ENCODE peak calls at places on chromosomes 1 and 21, in four cellular contexts. L is K562, P is HepG2, G is GM12878. V is an unnamed sample.
A peak's percentile ranks its signal among the peaks of the same experiment; 100 is the strongest.

GRCh38 chr1:3795453-3796214 is 664 bp downstream of the LRRC47 start:
- DNase-seq in L (peak; percentile 52), P (peak; percentile 18), G (no peak), V (no peak)

GRCh38 chr1:91546876-91547275 is 46.2 kb downstream of the CDC7 start:
- DNase-seq in L (no peak), P (no peak), G (no peak), V (peak; percentile 27)

GRCh38 chr1:24914226-24915069 is 15.6 kb downstream of the RUNX3 start:
- DNase-seq in L (no peak), P (peak; percentile 53), G (no peak), V (no peak)

GRCh38 chr1:81804320-81804719 is 3.6 kb downstream of the ADGRL2 start:
- DNase-seq in L (no peak), P (no peak), G (no peak), V (no peak)

GRCh38 chr1:237717121-237717520 is 173.6 kb downstream of the ZP4 start:
- DNase-seq in L (no peak), P (no peak), G (no peak), V (no peak)

GRCh38 chr1:172671591-172671990 is 12.7 kb downstream of the FASLG start:
- DNase-seq in L (no peak), P (no peak), G (no peak), V (no peak)

GRCh38 chr1:39885516-39885915 is 2.2 kb upstream of the TRIT1 start:
- DNase-seq in L (no peak), P (no peak), G (no peak), V (no peak)

GRCh38 chr1:93448292-93448982 is 519 bp downstream of the FNBP1L start:
- DNase-seq in L (peak; percentile 62), P (peak; percentile 26), G (no peak), V (no peak)

GRCh38 chr1:30714536-30715090 is 8.8 kb downstream of the MATN1 start:
- DNase-seq in L (no peak), P (no peak), G (no peak), V (no peak)

GRCh38 chr1:10790155-10790707 is 6.2 kb downstream of the CASZ1 start:
- DNase-seq in L (no peak), P (no peak), G (no peak), V (no peak)

GRCh38 chr1:206921772-206922265 is at the start of gene FCMR:
- DNase-seq in L (no peak), P (peak; percentile 20), G (peak; percentile 86), V (no peak)

GRCh38 chr21:18545908-18546307 is 142.3 kb upstream of the TMPRSS15 start:
- DNase-seq in L (no peak), P (no peak), G (no peak), V (no peak)

GRCh38 chr1:11198851-11199628 is 9.9 kb downstream of the ANGPTL7 start:
- DNase-seq in L (no peak), P (no peak), G (no peak), V (no peak)

GRCh38 chr1:2617981-2618470 is 14.8 kb downstream of the MMEL1 start:
- DNase-seq in L (no peak), P (no peak), G (no peak), V (no peak)

GRCh38 chr1:32180186-32181060 is 948 bp downstream of the TXLNA start:
- DNase-seq in L (peak; percentile 66), P (peak; percentile 18), G (no peak), V (peak; percentile 61)

GRCh38 chr1:237671262-237671661 is 219.5 kb downstream of the ZP4 start:
- DNase-seq in L (no peak), P (no peak), G (no peak), V (no peak)

GRCh38 chr1:171740987-171741871 is 636 bp downstream of the VAMP4 start:
- DNase-seq in L (peak; percentile 74), P (peak; percentile 36), G (peak; percentile 30), V (no peak)

GRCh38 chr1:36528361-36529349 is 45.9 kb upstream of the CSF3R start:
- DNase-seq in L (no peak), P (no peak), G (no peak), V (no peak)

GRCh38 chr1:150813028-150813707 is 5.1 kb upstream of the CTSK start:
- DNase-seq in L (peak; percentile 46), P (peak; percentile 36), G (no peak), V (peak; percentile 29)

GRCh38 chr1:32540589-32540988 is 1.4 kb downstream of the ZBTB8A start:
- DNase-seq in L (peak; percentile 44), P (no peak), G (no peak), V (no peak)

GRCh38 chr21:45499970-45500575 is 42.2 kb downstream of the SLC19A1 start:
- DNase-seq in L (no peak), P (no peak), G (no peak), V (no peak)

GRCh38 chr1:47650606-47651005 is 212.8 kb downstream of the FOXD2 start:
- DNase-seq in L (no peak), P (no peak), G (no peak), V (no peak)

GRCh38 chr1:22428672-22429071 is 23.0 kb upstream of the ZBTB40 start:
- DNase-seq in L (peak; percentile 86), P (peak; percentile 75), G (peak; percentile 46), V (no peak)

GRCh38 chr1:184836081-184836480 is 81.4 kb upstream of the EDEM3 start:
- DNase-seq in L (no peak), P (no peak), G (no peak), V (no peak)
- TF ChIP-seq KDM1A in L (no peak), P (no peak), G (no peak), V (no peak)

DNA sequence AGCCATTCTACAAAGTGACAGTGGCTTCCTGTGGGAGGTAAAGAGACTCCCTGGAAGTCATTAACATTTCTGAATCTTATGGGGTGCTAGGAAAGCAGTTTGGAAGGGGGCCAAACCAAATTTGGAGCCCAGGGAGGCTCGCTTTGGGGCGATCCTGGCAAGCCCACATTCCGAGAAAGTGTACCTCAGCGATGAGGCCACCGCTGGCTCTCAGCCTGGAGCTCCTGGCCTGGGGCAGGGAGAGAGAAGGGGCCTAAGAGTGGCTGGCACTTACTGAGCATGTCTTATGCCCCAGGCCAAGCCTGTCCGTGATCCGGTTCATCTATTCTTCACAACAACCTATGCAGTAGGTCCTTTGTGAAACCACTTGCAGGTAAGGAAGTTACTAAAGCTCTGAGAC is 98.8 kb downstream of the CCDC185 start:
- DNase-seq in L (no peak), P (no peak), G (no peak), V (no peak)
- TF ChIP-seq YY1 in L (no peak), P (no peak), G (no peak), V (no peak)

GRCh38 chr1:78665809-78666208 is 16.2 kb downstream of the IFI44 start:
- DNase-seq in L (no peak), P (no peak), G (no peak), V (no peak)
- TF ChIP-seq KDM1A in L (no peak), P (no peak), G (no peak), V (no peak)

GRCh38 chr1:112614460-112615065 is 4.4 kb downstream of the ST7L start:
- DNase-seq in L (no peak), P (no peak), G (no peak), V (no peak)
- TF ChIP-seq YY1 in L (no peak), P (no peak), G (peak; percentile 42), V (no peak)

V was measured in H1.